ENCODE peak calls at places on chromosomes 3 and 15, in ten cellular contexts. F is NCI-H69; Q is head of caudate nucleus; S is hypothalamus; A is LoVo; M is transverse colon; H is astrocyte of the spinal cord; U is glutamatergic neuron; V is activated CD4-positive, alpha-beta T cell treated with anti-CD3 and anti-CD28 coated beads, Interleukin-2, amount 50 U/mL, for 4 hours; G is small intestine. W is an unnamed sample.

GRCh38 chr3:39205919-39206516 is 13.6 kb upstream of the XIRP1 start:
- DNase-seq in M (no peak), V (no peak), S (no peak), Q (no peak), F (no peak), A (no peak), U (no peak), H (no peak), G (no peak), W (no peak)

GRCh38 chr3:149572796-149573414 is 84.9 kb downstream of the WWTR1 start:
- DNase-seq in V (no peak), G (no peak), F (no peak), H (peak), A (no peak), U (no peak), Q (no peak), M (no peak), S (no peak), W (peak)

GRCh38 chr15:78129098-78130011 is 1.9 kb downstream of the CIB2 start:
- DNase-seq in U (no peak), F (peak), M (no peak), Q (no peak), V (no peak), G (peak), S (no peak), A (no peak), H (no peak), W (no peak)

GRCh38 chr15:40340740-40341400 is at the start of gene CCDC9B:
- DNase-seq in V (no peak), F (peak), S (peak), H (peak), U (peak), Q (peak), A (peak), G (peak), M (peak), W (peak)

GRCh38 chr15:83602021-83602420 is 51.9 kb upstream of the ADAMTSL3 start:
- DNase-seq in A (no peak), H (no peak), G (no peak), U (no peak), S (no peak), V (no peak), Q (no peak), F (no peak), M (no peak), W (peak)

GRCh38 chr15:40893019-40893723 is 1.1 kb upstream of the VPS18 start:
- DNase-seq in Q (no peak), H (no peak), V (no peak), A (no peak), F (no peak), G (no peak), U (no peak), S (no peak), M (no peak), W (no peak)

GRCh38 chr3:33664195-33664594 is 53.9 kb downstream of the CLASP2 start:
- DNase-seq in S (no peak), H (peak), F (no peak), M (no peak), Q (no peak), G (no peak), V (no peak), U (no peak), A (no peak), W (peak)

GRCh38 chr3:169661567-169662214 is 1.8 kb downstream of the MECOM start:
- DNase-seq in F (peak), G (peak), U (peak), S (no peak), M (peak), V (no peak), A (peak), Q (no peak), H (peak), W (peak)

GRCh38 chr15:41607033-41607432 is 48.0 kb downstream of the TYRO3 start:
- DNase-seq in S (no peak), F (peak), V (no peak), G (no peak), Q (no peak), A (peak), H (peak), M (no peak), U (no peak), W (no peak)

GRCh38 chr15:80309769-80310384 is 57.9 kb upstream of the CTXND1 start:
- DNase-seq in H (peak), A (peak), U (peak), S (no peak), M (no peak), F (peak), V (no peak), G (peak), Q (no peak), W (no peak)

GRCh38 chr3:178385280-178385952 is 150.8 kb upstream of the KCNMB2 start:
- DNase-seq in A (peak), G (peak), V (peak), M (no peak), U (peak), S (peak), H (peak), F (peak), Q (peak), W (no peak)

GRCh38 chr3:72380193-72380592 is 468.1 kb downstream of the SHQ1 start:
- DNase-seq in U (no peak), V (no peak), A (no peak), S (no peak), M (no peak), Q (no peak), F (peak), G (no peak), H (peak), W (no peak)

GRCh38 chr3:23035927-23036640 is 167.0 kb upstream of the UBE2E2 start:
- DNase-seq in U (no peak), F (peak), M (peak), G (peak), V (peak), H (no peak), Q (no peak), S (no peak), A (peak), W (no peak)

GRCh38 chr3:176683382-176683781 is 513.9 kb downstream of the TBL1XR1 start:
- DNase-seq in M (no peak), A (no peak), G (no peak), F (no peak), S (no peak), U (no peak), H (no peak), Q (no peak), V (no peak), W (no peak)

GRCh38 chr15:73380661-73381060 is 11.9 kb upstream of the HCN4 start:
- DNase-seq in G (no peak), H (no peak), V (no peak), S (no peak), Q (no peak), A (no peak), M (no peak), F (no peak), U (no peak), W (no peak)

GRCh38 chr15:80462836-80463512 is 58.8 kb downstream of the ARNT2 start:
- DNase-seq in M (no peak), H (no peak), U (no peak), G (no peak), V (no peak), Q (no peak), S (no peak), A (no peak), F (no peak), W (no peak)

GRCh38 chr15:34812369-34812768 is 17.0 kb upstream of the ACTC1 start:
- DNase-seq in G (no peak), U (no peak), F (no peak), A (no peak), M (no peak), V (no peak), S (no peak), Q (no peak), H (peak), W (no peak)

GRCh38 chr3:37224879-37225278 is 50.5 kb upstream of the LRRFIP2 start:
- DNase-seq in A (no peak), H (no peak), G (no peak), S (no peak), M (no peak), Q (peak), F (no peak), U (no peak), V (no peak), W (no peak)

GRCh38 chr3:165883866-165884478 is 46.7 kb upstream of the BCHE start:
- DNase-seq in U (no peak), H (no peak), M (no peak), A (peak), G (peak), Q (no peak), F (no peak), S (no peak), V (no peak), W (no peak)

GRCh38 chr15:31296304-31297220 is 30.1 kb upstream of the KLF13 start:
- DNase-seq in V (no peak), H (no peak), A (peak), S (no peak), M (peak), G (peak), Q (no peak), U (no peak), F (peak), W (no peak)

GRCh38 chr3:43872301-43872700 is 181.6 kb downstream of the ABHD5 start:
- DNase-seq in H (peak), A (no peak), U (no peak), G (no peak), M (no peak), Q (no peak), S (no peak), F (no peak), V (no peak), W (peak)

GRCh38 chr3:191753186-191753585 is 292.2 kb downstream of the PYDC2 start:
- DNase-seq in M (no peak), U (no peak), V (no peak), H (peak), Q (no peak), F (no peak), G (no peak), S (no peak), A (no peak), W (no peak)

GRCh38 chr3:190903156-190903555 is 40.7 kb upstream of the GMNC start:
- DNase-seq in A (no peak), V (no peak), F (no peak), G (no peak), S (no peak), Q (no peak), U (no peak), H (no peak), M (no peak), W (no peak)

GRCh38 chr15:91234759-91235158 is 134.7 kb downstream of the SV2B start:
- DNase-seq in V (no peak), Q (no peak), M (no peak), F (no peak), A (no peak), U (no peak), H (no peak), S (no peak), G (no peak), W (no peak)

W was measured in SW 1271.